ENCODE peak calls at places on chromosomes 7 and 10, in six cellular contexts. I, L, A, W, B and V are unnamed samples.

GRCh38 chr7:139798221-139798620 is 20.4 kb upstream of the HIPK2 start:
- DNase-seq in I (no peak), L (no peak), A (no peak), W (no peak), B (peak; percentile 16), V (no peak)

GRCh38 chr10:123913688-123914268 is 22.2 kb upstream of the CPXM2 start:
- DNase-seq in I (no peak), L (no peak), A (no peak), W (no peak), B (no peak), V (peak; percentile 54)

GRCh38 chr10:130018253-130018652 is 54.2 kb upstream of the EBF3 start:
- DNase-seq in I (no peak), L (peak; percentile 12), A (no peak), W (peak; percentile 78), B (no peak), V (no peak)

GRCh38 chr7:18402488-18403183 is 92.9 kb upstream of the HDAC9 start:
- DNase-seq in I (no peak), L (no peak), A (no peak), W (no peak), B (no peak), V (no peak)

GRCh38 chr10:3006093-3006492 is 61.3 kb upstream of the PFKP start:
- DNase-seq in I (no peak), L (no peak), A (no peak), W (no peak), B (no peak), V (no peak)

GRCh38 chr10:48209246-48209645 is 65.2 kb downstream of the FRMPD2 start:
- DNase-seq in I (no peak), L (no peak), A (no peak), W (no peak), B (no peak), V (no peak)

GRCh38 chr10:29692121-29692539 is 57.4 kb upstream of the SVIL start:
- DNase-seq in I (no peak), L (no peak), A (no peak), W (peak; percentile 45), B (no peak), V (no peak)

GRCh38 chr10:101062231-101063161 is 707 bp downstream of the KAZALD1 start:
- DNase-seq in I (peak; percentile 40), L (peak; percentile 75), A (no peak), W (no peak), B (peak; percentile 66), V (peak; percentile 61)

GRCh38 chr10:11293332-11293731 is 275.7 kb downstream of the CELF2 start:
- DNase-seq in I (no peak), L (no peak), A (no peak), W (no peak), B (no peak), V (no peak)

GRCh38 chr7:159050703-159051102 is 94.0 kb downstream of the VIPR2 start:
- DNase-seq in I (no peak), L (no peak), A (no peak), W (no peak), B (no peak), V (no peak)

GRCh38 chr7:1291040-1291689 is 58.5 kb downstream of the UNCX start:
- DNase-seq in I (no peak), L (no peak), A (no peak), W (no peak), B (no peak), V (no peak)

GRCh38 chr10:3764626-3765375 is 20.2 kb downstream of the KLF6 start:
- DNase-seq in I (no peak), L (no peak), A (no peak), W (no peak), B (no peak), V (no peak)

DNA sequence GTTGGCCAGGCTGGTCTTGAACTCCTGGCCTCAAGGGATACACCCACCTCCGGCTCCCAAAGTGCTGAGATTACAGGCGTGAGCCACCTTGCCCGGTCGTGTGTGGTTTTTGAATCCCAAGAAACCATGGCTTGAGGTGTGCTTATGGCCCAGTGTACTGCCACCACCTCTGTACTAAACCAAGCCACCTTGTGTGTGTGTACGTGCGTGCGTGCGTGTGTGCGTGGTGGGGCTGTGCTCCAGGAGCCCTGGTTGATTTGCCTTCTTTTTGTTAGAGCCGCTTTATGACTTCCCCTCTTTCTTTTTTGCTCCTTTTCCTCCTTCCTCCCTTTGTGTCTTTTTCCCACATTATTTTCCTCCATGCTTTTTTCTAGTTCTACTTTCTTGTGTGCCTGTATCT is 121.4 kb downstream of the CAMK1D start:
- DNase-seq in I (no peak), L (no peak), A (no peak), W (no peak), B (no peak), V (no peak)
- TF ChIP-seq POLR2A in I (no peak), L (no peak), A (no peak), W (no peak), B (no peak), V (no peak)

DNA sequence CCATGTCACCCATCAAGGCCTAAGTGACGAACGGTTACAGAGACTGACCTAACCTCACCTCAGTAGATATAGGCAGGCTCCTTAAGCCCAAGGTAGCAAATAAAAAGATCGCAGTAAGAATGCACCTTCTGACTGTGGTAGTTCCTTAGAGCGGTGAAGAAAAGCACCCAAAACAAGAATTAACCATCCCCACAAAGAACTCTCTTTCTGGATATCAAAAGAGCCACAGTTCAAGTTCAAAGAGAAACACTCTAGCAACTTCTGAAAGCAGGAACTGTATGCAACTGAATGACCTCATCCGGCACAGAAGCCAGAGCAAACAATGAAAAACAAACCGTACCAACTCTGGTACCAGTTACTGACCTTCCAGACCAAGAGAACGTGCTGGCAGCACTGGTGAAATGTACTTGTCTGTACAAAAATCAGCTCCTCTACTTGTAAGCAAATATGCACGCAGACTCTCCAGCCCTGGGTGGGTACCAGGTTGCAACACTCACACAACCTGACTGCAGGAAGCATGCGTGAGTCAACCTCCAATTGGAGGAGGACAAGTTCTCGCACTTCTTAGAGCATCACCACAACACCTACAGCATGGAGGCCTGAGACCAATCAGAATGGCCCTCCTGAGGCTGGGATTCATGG is 202.7 kb downstream of the FAM107B start:
- DNase-seq in I (no peak), L (peak; percentile 96), A (no peak), W (no peak), B (no peak), V (no peak)
- TF ChIP-seq POLR2A in I (no peak), L (no peak), A (no peak), W (no peak), B (peak; percentile 42), V (no peak)

DNA sequence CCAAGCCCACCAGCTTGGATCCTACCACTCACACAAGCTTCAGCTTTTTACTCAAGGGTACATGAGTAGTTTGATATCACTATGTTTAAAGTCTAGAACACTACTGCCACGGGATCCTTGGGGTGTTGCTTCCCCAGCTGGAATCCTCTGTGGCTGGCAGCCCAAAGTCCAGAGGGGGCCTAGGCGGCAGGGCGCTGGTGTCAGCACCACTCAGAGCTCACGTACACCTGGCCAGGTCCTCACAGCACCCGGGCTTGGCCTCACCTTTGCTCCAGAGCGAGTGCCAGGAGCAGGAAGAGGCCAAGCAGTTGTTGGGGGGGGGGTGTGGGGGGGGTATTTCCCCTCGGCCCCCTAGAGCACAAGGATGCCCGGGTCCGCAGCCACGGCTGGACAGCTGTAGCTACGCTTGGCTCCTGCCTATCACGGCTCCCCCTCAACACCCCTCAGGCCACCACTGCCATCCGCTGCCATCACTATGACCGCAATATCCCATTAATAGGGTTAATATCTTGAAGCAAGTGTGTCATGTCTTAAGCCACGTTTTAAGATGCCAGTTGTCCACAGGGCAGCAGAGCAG is 17.0 kb downstream of the ZDHHC6 start:
- DNase-seq in I (no peak), L (no peak), A (no peak), W (no peak), B (no peak), V (no peak)
- TF ChIP-seq POLR2A in I (no peak), L (no peak), A (no peak), W (no peak), B (no peak), V (no peak)

DNA sequence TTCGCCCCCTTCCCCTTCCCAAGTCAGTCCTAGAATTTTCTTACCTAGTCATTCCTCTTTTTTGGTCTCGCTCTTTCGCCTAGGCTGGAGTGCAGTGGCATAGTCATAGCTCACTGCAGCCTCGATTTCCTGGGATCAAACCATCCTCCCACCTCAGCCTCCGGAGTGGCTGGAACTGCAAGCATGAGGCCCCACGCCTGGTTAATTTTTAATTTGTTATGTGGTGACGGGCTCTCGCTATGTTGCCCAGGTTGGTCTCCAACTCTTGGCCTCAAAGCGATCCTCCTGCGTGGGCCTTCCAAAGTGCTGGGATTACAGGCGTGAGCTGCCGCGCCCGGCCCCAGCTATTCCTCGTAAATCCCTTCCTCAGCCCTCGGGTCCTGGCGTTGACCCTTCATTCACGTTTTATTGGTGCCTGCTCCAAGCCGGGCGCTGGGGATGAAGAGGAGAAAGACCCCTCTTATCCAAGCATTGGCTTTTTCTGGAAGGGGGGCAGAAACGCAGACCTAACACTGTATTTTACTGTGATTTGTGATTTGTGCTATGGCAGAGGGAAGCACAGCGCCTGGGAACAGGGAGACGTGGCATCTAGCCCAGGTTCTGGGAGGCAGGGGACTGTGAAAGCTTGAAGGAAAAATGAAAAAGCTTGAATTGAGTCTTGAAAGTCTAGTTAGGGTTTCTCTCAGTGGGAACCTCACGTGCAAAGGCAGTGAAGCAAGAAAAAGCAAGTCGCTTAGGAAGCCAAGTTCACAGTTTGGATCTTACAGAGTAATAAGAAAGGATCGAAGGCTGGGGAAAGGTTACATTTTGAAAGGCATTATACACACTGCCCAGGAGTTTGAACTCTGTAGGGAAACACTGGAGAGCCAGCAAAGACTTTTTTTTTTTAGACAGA is 518 bp downstream of the ZNHIT1 start:
- DNase-seq in I (no peak), L (no peak), A (no peak), W (no peak), B (no peak), V (no peak)
- TF ChIP-seq POLR2A in I (no peak), L (no peak), A (no peak), W (no peak), B (no peak), V (no peak)

DNA sequence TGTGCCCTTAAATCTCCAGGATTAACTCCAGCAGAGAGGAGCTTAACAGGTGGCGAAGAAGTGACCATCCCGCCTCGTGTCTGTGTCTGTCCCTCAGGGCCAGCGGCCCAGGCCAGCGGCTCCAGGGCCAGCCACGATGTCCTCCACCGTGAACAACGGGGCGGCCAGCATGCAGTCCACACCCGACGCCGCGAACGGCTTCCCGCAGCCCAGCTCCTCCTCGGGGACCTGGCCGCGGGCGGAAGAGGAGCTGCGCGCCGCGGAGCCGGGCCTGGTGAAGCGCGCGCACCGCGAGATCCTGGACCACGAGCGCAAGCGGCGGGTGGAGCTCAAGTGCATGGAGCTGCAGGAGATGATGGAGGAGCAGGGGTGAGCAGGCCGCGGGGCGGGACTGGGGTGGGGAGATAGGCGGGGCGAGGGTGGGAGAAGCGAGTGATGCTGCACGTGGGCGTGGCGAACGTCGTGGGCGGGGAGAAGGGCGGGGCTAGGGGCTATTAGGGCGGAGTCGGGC is 33.3 kb downstream of the SRRM3 start:
- DNase-seq in I (peak; percentile 26), L (peak; percentile 87), A (peak; percentile 29), W (no peak), B (peak; percentile 87), V (peak; percentile 86)
- TF ChIP-seq POLR2A in I (no peak), L (no peak), A (no peak), W (no peak), B (no peak), V (no peak)